ENCODE peak calls at places on chromosomes 7 and 10, in four cellular contexts. S is H9, N is BE2C, Z is psoas muscle. R is an unnamed sample. For H3K9me3, the result is how much of the 10 kb centered on the place peaks cover.

GRCh38 chr7:421056-421991 is 98.3 kb downstream of the PDGFA start:
- DNase-seq in S (no peak), N (peak), Z (peak), R (no peak)

GRCh38 chr10:87960230-87960629 is 96.8 kb downstream of the PTEN start:
- DNase-seq in S (no peak), N (no peak), Z (no peak), R (no peak)

GRCh38 chr10:71093531-71093930 is 118.8 kb upstream of the UNC5B start:
- DNase-seq in S (no peak), N (no peak), Z (no peak), R (no peak)

GRCh38 chr7:4791738-4792536 is 16.5 kb downstream of the AP5Z1 start:
- DNase-seq in S (peak), N (peak), Z (peak), R (peak)

GRCh38 chr7:73894851-73895441 is 34.0 kb downstream of the TMEM270 start:
- DNase-seq in S (no peak), N (no peak), Z (peak), R (peak)

GRCh38 chr7:155971180-155971770 is 159.0 kb upstream of the SHH start:
- DNase-seq in S (peak), N (no peak), Z (no peak), R (no peak)

GRCh38 chr7:898855-899681 is 22.7 kb downstream of the GET4 start:
- DNase-seq in S (peak), N (no peak), Z (peak), R (no peak)

GRCh38 chr7:2405601-2406345 is 2.4 kb downstream of the CHST12 start:
- DNase-seq in S (no peak), N (no peak), Z (no peak), R (peak)

GRCh38 chr10:44786451-44786850 is 124.7 kb upstream of the TMEM72 start:
- DNase-seq in S (no peak), N (no peak), Z (no peak), R (no peak)

GRCh38 chr10:29540016-29540415 is 94.8 kb downstream of the SVIL start:
- DNase-seq in S (no peak), N (no peak), Z (no peak), R (no peak)

GRCh38 chr7:155296788-155297516 is 726 bp upstream of the INSIG1 start:
- DNase-seq in S (peak), N (peak), Z (peak), R (peak)

GRCh38 chr10:13348216-13349017 is at the start of gene SEPHS1:
- DNase-seq in S (peak), N (peak), Z (peak), R (peak)

GRCh38 chr10:97422921-97423420 is 3.0 kb upstream of the PGAM1 start:
- DNase-seq in S (no peak), N (no peak), Z (no peak), R (no peak)

GRCh38 chr7:143924851-143925250 is 10.2 kb upstream of the OR2F2 start:
- DNase-seq in S (no peak), N (no peak), Z (no peak), R (no peak)

GRCh38 chr10:95559466-95559865 is 1.7 kb downstream of the SORBS1 start:
- DNase-seq in S (peak), N (no peak), Z (peak), R (no peak)

GRCh38 chr7:21526007-21526406 is 16.8 kb upstream of the DNAH11 start:
- DNase-seq in S (no peak), N (no peak), Z (no peak), R (no peak)

GRCh38 chr7:14305233-14305866 is 315.9 kb upstream of the ETV1 start:
- DNase-seq in S (no peak), N (peak), Z (no peak), R (no peak)

GRCh38 chr10:58637372-58637771 is 124.7 kb downstream of the BICC1 start:
- DNase-seq in S (no peak), N (no peak), Z (no peak), R (no peak)

GRCh38 chr10:46523881-46524470 is 32.5 kb downstream of the GPRIN2 start:
- DNase-seq in S (no peak), N (no peak), Z (peak), R (no peak)

GRCh38 chr10:96470108-96470743 is 43.5 kb downstream of the TLL2 start:
- DNase-seq in S (peak), N (peak), Z (no peak), R (peak)

GRCh38 chr7:99021941-99022560 is 121.9 kb downstream of the SMURF1 start:
- DNase-seq in S (no peak), N (no peak), Z (no peak), R (no peak)

GRCh38 chr7:112199035-112199655 is 7.1 kb downstream of the DOCK4 start:
- DNase-seq in S (no peak), N (no peak), Z (no peak), R (no peak)

GRCh38 chr7:80420876-80421275 is 91.0 kb downstream of the GNAT3 start:
- DNase-seq in S (no peak), N (no peak), Z (no peak), R (no peak)

GRCh38 chr10:34106356-34106885 is 708.7 kb downstream of the PARD3 start:
- DNase-seq in S (no peak), N (no peak), Z (no peak), R (no peak)

GRCh38 chr7:149496642-149497391 is 792 bp downstream of the ZNF746 start:
- DNase-seq in S (no peak), N (peak), Z (peak), R (peak)

GRCh38 chr10:49162063-49162462 is 26.1 kb downstream of the TMEM273 start:
- DNase-seq in S (no peak), N (no peak), Z (no peak), R (no peak)

DNA sequence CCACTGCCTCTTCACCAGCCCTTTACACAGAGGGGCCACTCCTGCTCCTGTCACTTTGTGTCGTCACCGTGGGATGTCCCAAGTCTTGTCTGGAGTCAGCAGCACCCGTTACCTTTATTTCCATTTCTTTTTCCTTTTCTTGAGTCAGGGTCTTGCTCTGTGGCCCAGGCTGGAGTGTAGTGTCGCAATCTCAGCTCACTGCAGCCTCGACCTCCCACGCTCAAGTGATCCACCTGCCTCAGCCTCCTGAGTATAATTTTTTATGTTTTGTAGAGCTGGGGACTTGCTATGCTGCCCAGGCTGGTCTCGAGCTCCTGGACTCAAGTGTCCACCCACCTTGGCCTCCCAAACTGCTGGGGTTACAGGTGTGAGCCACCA is 28.6 kb upstream of the ADGRA1 start:
- DNase-seq in S (no peak), N (no peak), Z (no peak), R (no peak)
- H3K9me3 ChIP-seq in S (under half), N (under half), Z (under half), R (under half)

GRCh38 chr7:157603716-157604115 is 266.9 kb downstream of the DNAJB6 start:
- DNase-seq in S (no peak), N (no peak), Z (no peak), R (no peak)
- H3K9me3 ChIP-seq in S (under half), N (under half), Z (under half), R (under half)

GRCh38 chr7:63093481-63093880 is 905.2 kb upstream of the ZNF722 start:
- DNase-seq in S (no peak), N (no peak), Z (no peak), R (no peak)
- H3K9me3 ChIP-seq in S (under half), N (under half), Z (under half), R (half or more)

GRCh38 chr10:131014271-131014670 is 297.2 kb downstream of the TCERG1L start:
- DNase-seq in S (no peak), N (no peak), Z (no peak), R (no peak)
- H3K9me3 ChIP-seq in S (under half), N (under half), Z (under half), R (under half)

GRCh38 chr10:129769381-129770116 is 194.5 kb downstream of the EBF3 start:
- DNase-seq in S (peak), N (no peak), Z (no peak), R (no peak)
- H3K9me3 ChIP-seq in S (under half), N (under half), Z (under half), R (under half)

GRCh38 chr10:65024886-65025285 is 1503.7 kb downstream of the REEP3 start:
- DNase-seq in S (no peak), N (no peak), Z (no peak), R (no peak)
- H3K9me3 ChIP-seq in S (under half), N (under half), Z (under half), R (under half)

GRCh38 chr7:16106869-16107268 is 314.5 kb downstream of the CRPPA start:
- DNase-seq in S (no peak), N (no peak), Z (no peak), R (no peak)

DNA sequence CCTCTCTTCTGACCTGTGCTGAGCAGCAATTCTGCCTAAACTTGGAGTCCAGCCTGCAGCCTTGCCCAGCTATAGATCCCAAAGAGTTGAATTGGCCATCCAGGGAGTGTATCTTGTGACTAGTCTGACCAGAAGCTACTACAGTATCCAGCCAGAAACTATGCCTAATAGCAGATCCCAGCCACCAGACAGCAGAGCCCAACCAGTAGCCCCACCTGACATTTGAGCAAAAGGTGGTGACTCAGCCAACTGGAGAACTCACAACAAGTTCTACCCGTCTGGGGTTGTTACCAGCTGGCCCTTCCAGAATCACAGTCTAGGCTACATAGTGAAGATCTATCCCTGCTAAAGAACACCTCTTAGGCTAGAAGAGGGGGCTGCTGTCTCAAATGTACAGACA is 315.0 kb downstream of the CRPPA start:
- DNase-seq in S (no peak), N (no peak), Z (no peak), R (no peak)
- H3K9me3 ChIP-seq in S (under half), N (under half), Z (under half), R (under half)

GRCh38 chr10:133457100-133457841 is 3.5 kb downstream of the SCART1 start:
- DNase-seq in S (no peak), N (no peak), Z (peak), R (no peak)
- H3K9me3 ChIP-seq in S (half or more), N (under half), Z (under half), R (under half)

R was measured in mucosa of descending colon.